ENCODE peak calls at places on chromosomes 6 and 20, in ten cellular contexts. L is GM23248; I is ovary; A is PC-3; T is stomach; V is left ventricle myocardium inferior; E is right atrium auricular region; Q is CD4-positive, alpha-beta T cell; N is A549; M is endothelial cell of umbilical vein. B is an unnamed sample.
A peak's percentile ranks its signal among the peaks of the same experiment; 100 is the strongest.

GRCh38 chr6:11011787-11012234 is 32.3 kb downstream of the ELOVL2 start:
- DNase-seq in M (no peak), V (no peak), Q (no peak), E (no peak), T (peak; percentile 40), L (peak; percentile 53), A (peak; percentile 86), I (no peak), N (peak; percentile 69), B (no peak)

GRCh38 chr6:160028487-160029275 is 59.8 kb downstream of the IGF2R start:
- DNase-seq in L (no peak), E (no peak), I (no peak), M (no peak), N (no peak), V (no peak), Q (no peak), A (no peak), T (no peak), B (peak; percentile 65)

GRCh38 chr20:25543068-25543467 is 42.3 kb downstream of the NINL start:
- DNase-seq in N (no peak), T (no peak), L (peak; percentile 58), Q (no peak), E (no peak), I (no peak), V (no peak), M (no peak), A (peak; percentile 53), B (no peak)

GRCh38 chr6:111894272-111894671 is 21.0 kb upstream of the FYN start:
- DNase-seq in T (no peak), E (no peak), L (peak; percentile 66), V (no peak), M (peak; percentile 55), N (no peak), I (no peak), Q (no peak), A (peak; percentile 57), B (no peak)

GRCh38 chr6:148789991-148790390 is 43.2 kb downstream of the UST start:
- DNase-seq in M (no peak), A (no peak), N (no peak), V (no peak), L (no peak), Q (no peak), T (no peak), E (no peak), I (no peak), B (no peak)

GRCh38 chr20:431012-431904 is 23.2 kb downstream of the RBCK1 start:
- DNase-seq in Q (peak; percentile 10), T (peak; percentile 77), A (peak; percentile 91), L (peak; percentile 66), E (no peak), V (peak; percentile 50), M (peak; percentile 76), N (peak; percentile 94), I (no peak), B (no peak)

GRCh38 chr6:116087437-116088027 is 13.1 kb upstream of the NT5DC1 start:
- DNase-seq in L (peak; percentile 73), T (no peak), V (no peak), I (no peak), E (no peak), A (peak; percentile 35), M (no peak), Q (no peak), N (no peak), B (no peak)

GRCh38 chr6:49454787-49455709 is 8.0 kb downstream of the MMUT start:
- DNase-seq in M (no peak), A (no peak), Q (no peak), V (no peak), E (no peak), L (no peak), I (no peak), T (no peak), N (no peak), B (no peak)

GRCh38 chr6:49551126-49551865 is 828 bp downstream of the C6orf141 start:
- DNase-seq in Q (no peak), A (peak; percentile 34), L (peak; percentile 32), T (no peak), I (no peak), E (no peak), M (peak; percentile 40), V (no peak), N (no peak), B (no peak)

GRCh38 chr6:130997061-130997753 is 65.8 kb downstream of the EPB41L2 start:
- DNase-seq in A (no peak), N (no peak), Q (no peak), T (no peak), E (no peak), V (no peak), L (peak; percentile 31), M (peak; percentile 74), I (no peak), B (no peak)

GRCh38 chr6:70241031-70241430 is 61.9 kb downstream of the COL9A1 start:
- DNase-seq in E (no peak), N (no peak), M (no peak), A (no peak), Q (no peak), V (no peak), I (no peak), L (no peak), T (no peak), B (no peak)

GRCh38 chr20:35018578-35019371 is 63.1 kb downstream of the MYH7B start:
- DNase-seq in I (no peak), V (no peak), L (peak; percentile 32), A (no peak), E (peak; percentile 54), Q (no peak), T (no peak), N (no peak), M (no peak), B (peak; percentile 34)

GRCh38 chr20:38278150-38278549 is 17.6 kb upstream of the KIAA1755 start:
- DNase-seq in V (no peak), I (no peak), M (no peak), T (no peak), A (no peak), Q (no peak), L (no peak), N (no peak), E (no peak), B (no peak)

GRCh38 chr20:40960521-40960956 is 68.1 kb upstream of the TOP1 start:
- DNase-seq in I (no peak), A (no peak), E (peak; percentile 50), L (peak; percentile 85), T (peak; percentile 2), Q (no peak), M (no peak), V (no peak), N (no peak), B (peak; percentile 37)

GRCh38 chr6:82741996-82742385 is 323.6 kb downstream of the UBE3D start:
- DNase-seq in A (no peak), N (no peak), V (no peak), E (no peak), L (no peak), Q (no peak), I (no peak), M (no peak), T (no peak), B (no peak)

GRCh38 chr6:17354700-17355403 is 38.5 kb upstream of the CAP2 start:
- DNase-seq in L (peak; percentile 26), N (peak; percentile 56), A (peak; percentile 76), I (no peak), T (no peak), M (no peak), E (no peak), Q (no peak), V (no peak), B (no peak)

GRCh38 chr20:38934530-38934929 is 8.3 kb downstream of the FAM83D start:
- DNase-seq in M (no peak), V (no peak), Q (no peak), A (no peak), N (no peak), L (no peak), T (no peak), E (no peak), I (no peak), B (no peak)

GRCh38 chr6:137353346-137353745 is 134.2 kb upstream of the IFNGR1 start:
- DNase-seq in M (peak; percentile 6), A (no peak), Q (no peak), L (no peak), E (no peak), V (no peak), N (no peak), T (no peak), I (no peak), B (no peak)

GRCh38 chr6:137350857-137351256 is 131.7 kb upstream of the IFNGR1 start:
- DNase-seq in M (no peak), T (no peak), I (no peak), E (no peak), A (no peak), L (no peak), N (no peak), V (no peak), Q (no peak), B (no peak)

GRCh38 chr6:137351890-137352289 is 132.7 kb upstream of the IFNGR1 start:
- DNase-seq in V (no peak), A (no peak), T (no peak), N (no peak), Q (no peak), L (no peak), M (no peak), I (no peak), E (no peak), B (no peak)

GRCh38 chr6:137352859-137353258 is 133.7 kb upstream of the IFNGR1 start:
- DNase-seq in T (no peak), N (no peak), A (no peak), Q (no peak), V (no peak), L (no peak), I (no peak), E (no peak), M (no peak), B (no peak)

GRCh38 chr6:137353842-137354397 is 134.7 kb upstream of the IFNGR1 start:
- DNase-seq in E (no peak), V (no peak), N (no peak), M (no peak), T (no peak), L (no peak), A (no peak), I (no peak), Q (no peak), B (no peak)
- H3K27ac ChIP-seq in E (no peak overlapping the region), V (no peak overlapping the region), N (no peak overlapping the region), M (no peak overlapping the region), T (no peak overlapping the region), L (no peak overlapping the region), A (no peak overlapping the region), I (no peak overlapping the region), Q (no peak overlapping the region), B (no peak overlapping the region)

GRCh38 chr6:14270142-14270893 is 152.7 kb downstream of the CD83 start:
- DNase-seq in E (no peak), M (no peak), L (no peak), T (no peak), N (no peak), V (no peak), Q (no peak), A (no peak), I (no peak), B (no peak)
- H3K27ac ChIP-seq in E (no peak overlapping the region), M (no peak overlapping the region), L (peak overlapping the region; percentile 81), T (peak overlapping the region; percentile 48), N (peak overlapping the region; percentile 86), V (no peak overlapping the region), Q (no peak overlapping the region), A (peak overlapping the region; percentile 100), I (no peak overlapping the region), B (no peak overlapping the region)

GRCh38 chr6:37056439-37057127 is 51.1 kb downstream of the FGD2 start:
- DNase-seq in N (peak; percentile 58), V (no peak), E (no peak), A (peak; percentile 93), Q (no peak), L (peak; percentile 48), I (no peak), M (no peak), T (no peak), B (no peak)
- H3K27ac ChIP-seq in N (peak overlapping the region; percentile 100), V (no peak overlapping the region), E (no peak overlapping the region), A (peak overlapping the region; percentile 95), Q (no peak overlapping the region), L (no peak overlapping the region), I (no peak overlapping the region), M (no peak overlapping the region), T (no peak overlapping the region), B (peak overlapping the region; percentile 70)

GRCh38 chr20:57707849-57708693 is 1.7 kb downstream of the PMEPA1 start:
- DNase-seq in Q (no peak), V (no peak), I (no peak), L (peak; percentile 51), E (no peak), T (peak; percentile 40), N (no peak), A (peak; percentile 40), M (peak; percentile 23), B (no peak)
- H3K27ac ChIP-seq in Q (no peak overlapping the region), V (peak overlapping the region; percentile 93), I (peak overlapping the region; percentile 57), L (peak overlapping the region; percentile 50), E (peak overlapping the region; percentile 87), T (peak overlapping the region; percentile 66), N (peak overlapping the region; percentile 97), A (peak overlapping the region; percentile 51), M (peak overlapping the region; percentile 78), B (peak overlapping the region; percentile 78)